ENCODE peak calls at places on chromosome 19, in four cellular contexts. P, X, S and H are unnamed samples.

GRCh38 chr19:9793051-9793591 is 24.6 kb upstream of the ZNF846 start:
- DNase-seq in P (peak), X (peak), S (no peak), H (peak)

GRCh38 chr19:1221141-1221903 is 15.7 kb downstream of the STK11 start:
- DNase-seq in P (peak), X (no peak), S (peak), H (peak)

GRCh38 chr19:47111081-47111589 is 2.4 kb downstream of the ZC3H4 start:
- DNase-seq in P (peak), X (peak), S (peak), H (peak)

GRCh38 chr19:310141-310651 is 19.0 kb upstream of the PLPP2 start:
- DNase-seq in P (no peak), X (peak), S (no peak), H (no peak)

GRCh38 chr19:19185853-19186728 is 5.9 kb downstream of the BORCS8 start:
- DNase-seq in P (peak), X (peak), S (peak), H (peak)

GRCh38 chr19:10604460-10604980 is 17.4 kb upstream of the AP1M2 start:
- DNase-seq in P (no peak), X (no peak), S (no peak), H (no peak)

GRCh38 chr19:7729831-7730285 is 2.1 kb downstream of the CLEC4G start:
- DNase-seq in P (no peak), X (no peak), S (no peak), H (peak)

GRCh38 chr19:43311256-43311655 is 41.9 kb upstream of the PSG9 start:
- DNase-seq in P (no peak), X (no peak), S (no peak), H (no peak)

GRCh38 chr19:53102186-53102585 is 1.0 kb downstream of the ZNF160 start:
- DNase-seq in P (peak), X (no peak), S (peak), H (peak)

GRCh38 chr19:33953592-33953991 is 156.9 kb downstream of the KCTD15 start:
- DNase-seq in P (no peak), X (no peak), S (no peak), H (no peak)

GRCh38 chr19:51001495-51001894 is at the start of gene KLK8:
- DNase-seq in P (no peak), X (no peak), S (no peak), H (no peak)

GRCh38 chr19:41456342-41456918 is 13.5 kb downstream of the ERICH4 start:
- DNase-seq in P (no peak), X (no peak), S (no peak), H (no peak)

GRCh38 chr19:2488942-2489731 is 13.2 kb downstream of the GADD45B start:
- DNase-seq in P (no peak), X (peak), S (peak), H (peak)

GRCh38 chr19:39390460-39390758 is 497 bp downstream of the PAF1 start:
- DNase-seq in P (no peak), X (no peak), S (no peak), H (no peak)

GRCh38 chr19:15107056-15108010 is at the start of gene SYDE1:
- DNase-seq in P (no peak), X (peak), S (peak), H (peak)

GRCh38 chr19:44212865-44213346 is 574 bp downstream of the ZNF227 start:
- DNase-seq in P (no peak), X (peak), S (peak), H (no peak)

GRCh38 chr19:7792286-7792685 is 29.2 kb downstream of the CLEC4M start:
- DNase-seq in P (no peak), X (no peak), S (no peak), H (no peak)

GRCh38 chr19:22945560-22945959 is 57.4 kb downstream of the ZNF728 start:
- DNase-seq in P (no peak), X (peak), S (peak), H (no peak)

GRCh38 chr19:512548-513365 is 5.5 kb downstream of the TPGS1 start:
- DNase-seq in P (no peak), X (no peak), S (no peak), H (no peak)

GRCh38 chr19:49492573-49493411 is 3.4 kb upstream of the RPS11 start:
- DNase-seq in P (no peak), X (no peak), S (peak), H (no peak)

GRCh38 chr19:49861127-49861526 is 6.2 kb downstream of the PNKP start:
- DNase-seq in P (peak), X (peak), S (no peak), H (no peak)

GRCh38 chr19:289651-290538 is 1.3 kb downstream of the PLPP2 start:
- DNase-seq in P (no peak), X (no peak), S (no peak), H (no peak)

GRCh38 chr19:50830266-50831025 is 2.9 kb downstream of the KLK15 start:
- DNase-seq in P (no peak), X (no peak), S (no peak), H (no peak)

GRCh38 chr19:38975214-38975860 is at the start of gene FBXO17:
- DNase-seq in P (peak), X (peak), S (peak), H (peak)

GRCh38 chr19:51690359-51691121 is 2.6 kb upstream of the SPACA6 start:
- DNase-seq in P (peak), X (peak), S (peak), H (peak)

GRCh38 chr19:34282611-34283519 is 28.5 kb downstream of the GARRE1 start:
- DNase-seq in P (no peak), X (no peak), S (no peak), H (no peak)

GRCh38 chr19:29546583-29547190 is 20.9 kb downstream of the VSTM2B start:
- DNase-seq in P (no peak), X (no peak), S (no peak), H (no peak)

GRCh38 chr19:31470952-31471351 is 121.7 kb upstream of the TSHZ3 start:
- DNase-seq in P (no peak), X (no peak), S (no peak), H (no peak)

GRCh38 chr19:41929536-41930071 is 1.4 kb upstream of the ERFL start:
- DNase-seq in P (no peak), X (no peak), S (no peak), H (no peak)

GRCh38 chr19:11102944-11103343 is 13.7 kb downstream of the LDLR start:
- DNase-seq in P (no peak), X (no peak), S (no peak), H (no peak)

GRCh38 chr19:38952395-38953165 is 21.8 kb downstream of the MRPS12 start:
- DNase-seq in P (no peak), X (peak), S (peak), H (peak)

GRCh38 chr19:18858906-18859646 is 27.3 kb downstream of the UPF1 start:
- DNase-seq in P (no peak), X (no peak), S (no peak), H (no peak)

GRCh38 chr19:8028951-8029491 is 23.5 kb upstream of the CCL25 start:
- DNase-seq in P (peak), X (no peak), S (peak), H (peak)

GRCh38 chr19:50309396-50310125 is 19.6 kb downstream of the KCNC3 start:
- DNase-seq in P (no peak), X (no peak), S (no peak), H (no peak)

GRCh38 chr19:35935911-35936737 is at the start of gene LRFN3:
- DNase-seq in P (peak), X (peak), S (peak), H (peak)

GRCh38 chr19:33821871-33822270 is 25.2 kb downstream of the KCTD15 start:
- DNase-seq in P (no peak), X (no peak), S (no peak), H (no peak)

GRCh38 chr19:55113570-55114039 is 3.8 kb downstream of the PPP1R12C start:
- DNase-seq in P (peak), X (no peak), S (peak), H (peak)

GRCh38 chr19:55112246-55112780 is 5.1 kb downstream of the PPP1R12C start:
- DNase-seq in P (no peak), X (no peak), S (no peak), H (no peak)

GRCh38 chr19:55114566-55115145 is 2.8 kb downstream of the PPP1R12C start:
- DNase-seq in P (no peak), X (no peak), S (no peak), H (no peak)

GRCh38 chr19:55111238-55111831 is 6.1 kb downstream of the PPP1R12C start:
- DNase-seq in P (no peak), X (no peak), S (no peak), H (no peak)

GRCh38 chr19:55112781-55113569 is 4.5 kb downstream of the PPP1R12C start:
- DNase-seq in P (no peak), X (no peak), S (no peak), H (no peak)
- TF ChIP-seq CTCF in P (peak), X (no peak), S (no peak), H (no peak)

DNA sequence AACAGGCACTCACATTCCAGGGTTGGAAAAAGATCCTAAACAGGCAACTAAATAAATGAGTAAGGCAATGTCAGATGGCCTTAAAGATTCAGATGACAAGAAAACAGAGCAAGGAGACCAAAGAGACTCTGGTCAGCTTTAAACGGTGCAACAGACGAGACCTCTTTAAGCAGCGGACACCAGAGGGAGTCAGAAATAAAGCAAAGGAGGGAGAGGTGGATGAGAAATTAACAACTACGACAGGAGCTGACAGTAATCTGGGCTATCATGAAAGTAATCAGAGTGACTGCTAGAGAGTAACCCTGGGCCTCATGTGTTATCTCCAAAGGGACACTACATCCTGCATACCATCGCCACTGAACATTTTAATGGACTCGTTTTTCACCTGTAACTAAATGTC is 1.1 kb downstream of the ZNF550 start:
- DNase-seq in P (peak), X (peak), S (no peak), H (no peak)
- TF ChIP-seq CTCF in P (peak), X (peak), S (no peak), H (no peak)

DNA sequence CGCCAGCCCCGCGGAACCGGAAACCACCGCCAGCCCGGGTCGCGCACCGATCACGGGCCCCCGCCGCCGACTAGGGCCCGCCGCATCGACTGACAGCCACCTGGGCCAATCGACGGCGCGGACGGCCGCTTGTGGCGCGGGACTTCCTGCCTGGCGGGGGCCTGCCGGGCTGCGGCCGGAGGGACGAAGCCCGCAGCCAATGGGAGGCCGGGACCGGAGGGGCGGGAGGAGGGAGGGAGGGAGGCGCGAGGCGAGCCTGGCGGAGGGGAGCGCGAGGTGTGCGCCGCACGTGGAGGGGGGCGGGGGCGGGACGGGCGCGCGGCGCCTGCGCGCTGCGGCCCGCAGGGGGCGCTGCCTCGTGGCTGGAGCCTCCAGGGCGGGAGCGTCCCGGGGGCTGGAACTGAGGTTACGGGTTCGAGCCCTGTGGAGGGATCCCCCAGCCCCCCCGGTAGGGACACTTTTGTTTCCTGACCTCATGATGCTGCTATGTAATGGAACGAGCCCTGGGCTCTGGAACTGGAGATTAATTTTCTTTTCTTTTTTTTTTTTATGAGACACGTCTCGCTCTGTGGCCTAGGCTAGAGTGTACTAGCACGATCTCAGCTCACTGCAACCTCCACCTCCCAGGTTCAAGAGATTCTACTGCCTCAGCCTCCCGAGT is at the start of gene MLLT1:
- DNase-seq in P (peak), X (peak), S (peak), H (peak)
- TF ChIP-seq CTCF in P (peak), X (peak), S (peak), H (peak)

DNA sequence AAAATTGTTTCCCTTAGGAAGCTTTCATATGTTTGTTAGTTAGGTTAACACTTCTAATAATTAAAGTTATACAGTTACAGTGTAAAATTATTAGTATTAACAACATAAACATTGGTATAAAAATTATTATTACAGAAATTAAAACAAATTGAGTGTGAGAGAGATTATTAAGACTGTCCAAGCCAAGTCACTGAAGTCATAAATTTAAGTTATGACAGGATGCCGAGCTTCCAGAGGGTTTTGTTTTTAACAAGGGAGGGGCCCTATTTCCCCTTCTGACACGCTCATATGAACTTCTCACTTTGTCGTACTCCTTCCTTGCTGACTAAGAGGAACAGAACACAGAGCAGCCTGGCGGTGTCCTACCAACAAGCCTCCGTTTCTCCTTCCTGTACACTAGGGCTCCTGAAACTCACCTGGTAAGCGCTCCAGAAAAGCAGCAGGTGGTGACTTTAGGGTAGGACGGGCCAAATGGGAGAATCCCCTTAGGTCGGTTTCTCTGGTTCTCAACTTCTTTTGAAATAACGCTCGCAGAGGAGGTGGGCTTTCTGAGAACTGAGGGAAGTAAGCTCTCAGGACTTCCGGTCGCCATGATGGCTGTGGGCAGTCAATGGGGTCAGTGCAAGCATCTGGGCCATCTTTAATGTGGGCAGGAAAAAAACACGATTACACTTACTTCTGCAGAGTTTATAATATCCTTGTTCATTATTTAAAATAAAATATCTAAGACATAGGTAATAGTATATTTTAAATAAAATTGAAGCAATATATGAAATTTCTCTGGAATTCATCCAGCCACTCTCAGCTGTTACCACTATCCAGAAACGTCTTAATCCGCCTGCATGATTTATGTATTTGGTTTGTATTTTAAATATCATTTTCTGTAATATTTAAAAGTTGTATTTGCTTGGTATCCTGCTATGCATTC is at the start of gene CARD8:
- DNase-seq in P (peak), X (peak), S (peak), H (peak)
- TF ChIP-seq CTCF in P (no peak), X (no peak), S (peak), H (no peak)

DNA sequence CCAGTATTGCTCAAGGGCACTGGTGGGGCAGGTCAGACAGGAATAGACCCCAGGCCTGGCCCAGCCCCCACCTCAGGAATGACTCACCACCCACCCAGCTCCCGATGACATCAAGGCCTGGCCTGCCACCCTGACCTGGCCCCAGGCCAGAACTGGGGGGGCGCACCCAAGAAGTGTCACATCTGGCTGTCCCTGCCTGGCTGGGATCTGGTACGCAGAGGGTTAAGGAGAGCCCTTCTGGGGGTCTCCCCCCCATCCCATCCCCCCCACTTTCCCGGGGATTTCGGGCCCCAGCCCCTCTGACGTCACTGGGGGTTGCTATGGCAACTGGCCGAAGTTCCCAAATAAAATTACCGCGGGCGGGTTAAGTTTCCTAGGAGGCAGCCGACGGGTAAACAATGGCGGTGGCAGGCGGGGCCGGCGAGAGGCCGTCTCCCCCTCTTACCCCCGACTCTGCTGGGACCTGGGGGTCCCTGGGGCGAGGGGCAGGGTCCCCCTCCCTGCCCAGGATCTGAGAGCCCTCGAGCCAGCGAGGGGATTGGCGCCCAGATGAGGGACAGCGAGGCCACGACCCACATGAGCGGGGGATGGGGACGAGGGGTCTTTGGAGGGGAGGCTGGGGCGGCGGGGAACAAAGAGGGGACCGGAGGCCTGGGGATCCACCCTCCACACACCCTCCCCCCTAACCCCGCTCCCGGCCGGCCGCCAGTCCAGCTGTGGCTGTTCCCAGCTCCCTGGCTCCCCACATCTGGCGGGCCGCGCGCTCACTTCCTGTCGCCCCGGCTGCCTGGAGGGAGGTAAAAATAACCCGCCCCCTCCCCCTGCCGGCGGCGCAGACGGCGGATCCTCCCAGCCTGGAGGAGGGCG is 29.7 kb upstream of the NANOS3 start:
- DNase-seq in P (peak), X (peak), S (peak), H (peak)
- TF ChIP-seq CTCF in P (no peak), X (no peak), S (peak), H (peak)

GRCh38 chr19:4052114-4052992 is 14.3 kb downstream of the ZBTB7A start:
- DNase-seq in P (no peak), X (no peak), S (no peak), H (no peak)
- TF ChIP-seq CTCF in P (no peak), X (no peak), S (no peak), H (no peak)

GRCh38 chr19:17103177-17103576 is 27.6 kb downstream of the MYO9B start:
- DNase-seq in P (peak), X (peak), S (peak), H (peak)
- TF ChIP-seq CTCF in P (peak), X (peak), S (peak), H (peak)

GRCh38 chr19:16589917-16590316 is 17.7 kb upstream of the SLC35E1 start:
- DNase-seq in P (no peak), X (peak), S (no peak), H (no peak)

GRCh38 chr19:16591803-16592556 is 19.8 kb upstream of the SLC35E1 start:
- DNase-seq in P (no peak), X (no peak), S (no peak), H (no peak)

GRCh38 chr19:16593181-16593580 is 21.0 kb upstream of the SLC35E1 start:
- DNase-seq in P (no peak), X (no peak), S (no peak), H (no peak)

GRCh38 chr19:16588824-16589577 is 16.8 kb upstream of the SLC35E1 start:
- DNase-seq in P (no peak), X (no peak), S (no peak), H (no peak)

GRCh38 chr19:16590876-16591802 is 18.9 kb upstream of the SLC35E1 start:
- DNase-seq in P (no peak), X (no peak), S (no peak), H (no peak)
- TF ChIP-seq CTCF in P (no peak), X (no peak), S (no peak), H (no peak)